ENCODE peak calls at places on chromosomes 11 and 22, in seven cellular contexts. S is hypothalamus; I is stimulated activated CD4-positive, alpha-beta T cell treated with anti-CD3 and anti-CD28 coated beads, Interleukin-1b, Interleukin-23, amount 100 ng/mL, for 1 hour; H is suprapubic skin; B is IMR-90; M is renal cortical epithelial cell; T is HFFc6. Q is an unnamed sample.

GRCh38 chr11:118370774-118371173 is 11.4 kb downstream of the UBE4A start:
- DNase-seq in S (no peak), I (no peak), H (no peak), B (no peak), M (no peak), T (no peak), Q (no peak)

GRCh38 chr11:113082501-113082900 is 121.3 kb downstream of the NCAM1 start:
- DNase-seq in S (no peak), I (no peak), H (no peak), B (no peak), M (no peak), T (no peak), Q (no peak)

GRCh38 chr22:39943366-39943765 is 16.8 kb upstream of the TMA7B start:
- DNase-seq in S (no peak), I (no peak), H (no peak), B (no peak), M (no peak), T (no peak), Q (no peak)

GRCh38 chr11:40247023-40247422 is 1212.4 kb downstream of the LRRC4C start:
- DNase-seq in S (no peak), I (no peak), H (no peak), B (no peak), M (no peak), T (no peak), Q (no peak)

GRCh38 chr11:133134561-133135173 is 397.6 kb downstream of the OPCML start:
- DNase-seq in S (peak; percentile 62), I (no peak), H (no peak), B (peak; percentile 4), M (peak; percentile 22), T (no peak), Q (no peak)

GRCh38 chr11:100930185-100930778 is 199.3 kb downstream of the PGR start:
- DNase-seq in S (no peak), I (no peak), H (no peak), B (peak; percentile 81), M (peak; percentile 78), T (peak; percentile 67), Q (peak; percentile 67)

GRCh38 chr22:37999640-38000272 is 15.4 kb upstream of the SOX10 start:
- DNase-seq in S (no peak), I (no peak), H (no peak), B (peak; percentile 61), M (peak; percentile 17), T (peak; percentile 5), Q (peak; percentile 46)

GRCh38 chr22:47411006-47411405 is 648.6 kb downstream of the TBC1D22A start:
- DNase-seq in S (no peak), I (no peak), H (no peak), B (no peak), M (no peak), T (no peak), Q (no peak)

GRCh38 chr11:102577182-102577581 is 46.6 kb upstream of the MMP7 start:
- DNase-seq in S (no peak), I (no peak), H (no peak), B (peak; percentile 46), M (peak; percentile 77), T (no peak), Q (no peak)

GRCh38 chr11:130077671-130078468 is 8.2 kb downstream of the APLP2 start:
- DNase-seq in S (no peak), I (no peak), H (no peak), B (no peak), M (no peak), T (no peak), Q (no peak)

GRCh38 chr11:121892131-121892681 is 223.8 kb downstream of the BLID start:
- DNase-seq in S (no peak), I (no peak), H (peak; percentile 67), B (peak; percentile 56), M (peak; percentile 55), T (peak; percentile 80), Q (peak; percentile 41)

GRCh38 chr11:68002575-68002942 is 1.3 kb downstream of the UNC93B1 start:
- DNase-seq in S (no peak), I (no peak), H (no peak), B (no peak), M (no peak), T (no peak), Q (no peak)

GRCh38 chr11:62142043-62142375 is 18.2 kb downstream of the INCENP start:
- DNase-seq in S (no peak), I (no peak), H (peak; percentile 43), B (no peak), M (no peak), T (no peak), Q (no peak)

GRCh38 chr11:67082071-67082791 is 25.6 kb downstream of the RHOD start:
- DNase-seq in S (no peak), I (no peak), H (no peak), B (no peak), M (no peak), T (no peak), Q (no peak)

GRCh38 chr22:40196628-40197027 is 18.9 kb downstream of the TNRC6B start:
- DNase-seq in S (no peak), I (no peak), H (peak; percentile 15), B (peak; percentile 97), M (peak; percentile 91), T (peak; percentile 89), Q (peak; percentile 93)

GRCh38 chr11:26028294-26028954 is 303.5 kb upstream of the ANO3 start:
- DNase-seq in S (no peak), I (no peak), H (no peak), B (peak; percentile 57), M (peak; percentile 46), T (peak; percentile 10), Q (peak; percentile 87)

GRCh38 chr11:65211293-65212105 is 29.8 kb downstream of the CAPN1 start:
- DNase-seq in S (no peak), I (no peak), H (no peak), B (no peak), M (no peak), T (no peak), Q (no peak)

GRCh38 chr11:18265949-18266348 is at the start of gene SAA1:
- DNase-seq in S (no peak), I (no peak), H (no peak), B (no peak), M (peak; percentile 81), T (no peak), Q (peak; percentile 20)

GRCh38 chr11:105045897-105046296 is 762 bp upstream of the CARD16 start:
- DNase-seq in S (no peak), I (no peak), H (peak; percentile 73), B (no peak), M (peak; percentile 2), T (no peak), Q (no peak)

GRCh38 chr11:112537846-112538330 is 277.2 kb upstream of the PLET1 start:
- DNase-seq in S (no peak), I (no peak), H (no peak), B (no peak), M (peak; percentile 47), T (no peak), Q (no peak)

GRCh38 chr11:62390727-62391126 is 28.1 kb upstream of the SCGB1A1 start:
- DNase-seq in S (no peak), I (no peak), H (no peak), B (peak; percentile 19), M (no peak), T (no peak), Q (no peak)

GRCh38 chr11:6357222-6357621 is 33.1 kb upstream of the SMPD1 start:
- DNase-seq in S (no peak), I (no peak), H (peak; percentile 71), B (peak; percentile 95), M (peak; percentile 89), T (peak; percentile 91), Q (peak; percentile 85)

GRCh38 chr22:50641696-50642607 is 14.0 kb upstream of the ARSA start:
- DNase-seq in S (peak; percentile 39), I (no peak), H (no peak), B (peak; percentile 32), M (peak; percentile 42), T (no peak), Q (no peak)

GRCh38 chr11:79570104-79570503 is 129.3 kb upstream of the TENM4 start:
- DNase-seq in S (no peak), I (no peak), H (no peak), B (no peak), M (no peak), T (no peak), Q (no peak)

GRCh38 chr22:37147186-37147990 is 2.3 kb downstream of the IL2RB start:
- DNase-seq in S (no peak), I (no peak), H (no peak), B (no peak), M (no peak), T (no peak), Q (no peak)

GRCh38 chr11:57490456-57491248 is 24.9 kb downstream of the SLC43A1 start:
- DNase-seq in S (no peak), I (no peak), H (no peak), B (peak; percentile 38), M (no peak), T (peak; percentile 35), Q (peak; percentile 47)

GRCh38 chr11:59206635-59207034 is 6.1 kb downstream of the MPEG1 start:
- DNase-seq in S (peak; percentile 34), I (no peak), H (no peak), B (peak; percentile 25), M (peak; percentile 23), T (peak; percentile 37), Q (peak; percentile 34)

GRCh38 chr11:65130631-65131416 is 3.5 kb downstream of the SYVN1 start:
- DNase-seq in S (no peak), I (no peak), H (peak; percentile 60), B (no peak), M (no peak), T (no peak), Q (no peak)

GRCh38 chr11:114366331-114367243 is 33.7 kb downstream of the C11orf71 start:
- DNase-seq in S (no peak), I (no peak), H (no peak), B (peak; percentile 92), M (no peak), T (peak; percentile 85), Q (peak; percentile 92)

GRCh38 chr11:120034881-120035620 is 102.9 kb downstream of the TRIM29 start:
- DNase-seq in S (peak; percentile 25), I (no peak), H (peak; percentile 42), B (no peak), M (no peak), T (no peak), Q (no peak)

GRCh38 chr11:101323997-101324396 is 194.4 kb upstream of the PGR start:
- DNase-seq in S (no peak), I (no peak), H (no peak), B (no peak), M (no peak), T (no peak), Q (no peak)

GRCh38 chr11:106872246-106872645 is 146.0 kb downstream of the GUCY1A2 start:
- DNase-seq in S (no peak), I (no peak), H (no peak), B (no peak), M (no peak), T (no peak), Q (no peak)

Q was measured in HCEC 1CT.